ENCODE peak calls at places on chromosome 2, in six cellular contexts. X is neural progenitor cell, R is glutamatergic neuron, J is hepatocyte, W is mucosa of descending colon, I is spleen. Y is an unnamed sample.

GRCh38 chr2:669323-669722 is 7.9 kb downstream of the TMEM18 start:
- DNase-seq in X (no peak), W (no peak), I (no peak), R (no peak), J (no peak), Y (no peak)

GRCh38 chr2:239724194-239724849 is 300.8 kb downstream of the NDUFA10 start:
- DNase-seq in R (no peak), J (no peak), W (no peak), I (peak), X (no peak), Y (peak)

GRCh38 chr2:43024515-43024962 is 201.9 kb downstream of the ZFP36L2 start:
- DNase-seq in J (peak), I (peak), R (peak), X (peak), W (peak), Y (peak)

GRCh38 chr2:39608690-39609457 is 56.8 kb upstream of the TMEM178A start:
- DNase-seq in W (no peak), R (no peak), X (peak), J (no peak), I (no peak), Y (no peak)

GRCh38 chr2:6392966-6393365 is 472.7 kb downstream of the CMPK2 start:
- DNase-seq in X (no peak), J (no peak), I (no peak), R (no peak), W (no peak), Y (no peak)

GRCh38 chr2:149001496-149001895 is 37.0 kb upstream of the LYPD6B start:
- DNase-seq in W (no peak), I (no peak), R (no peak), J (no peak), X (no peak), Y (no peak)

GRCh38 chr2:192719630-192720029 is 524.9 kb upstream of the TMEFF2 start:
- DNase-seq in I (no peak), R (no peak), X (no peak), W (no peak), J (no peak), Y (no peak)

GRCh38 chr2:216016581-216016980 is 3.2 kb upstream of the MREG start:
- DNase-seq in I (no peak), W (no peak), J (no peak), R (no peak), X (no peak), Y (no peak)

GRCh38 chr2:1430491-1430890 is 17.2 kb downstream of the TPO start:
- DNase-seq in R (no peak), W (no peak), X (no peak), J (no peak), I (no peak), Y (no peak)

GRCh38 chr2:10519067-10519740 is 71.1 kb upstream of the ODC1 start:
- DNase-seq in I (no peak), X (no peak), W (no peak), R (no peak), J (no peak), Y (no peak)

GRCh38 chr2:79972661-79973060 is 331.9 kb downstream of the LRRTM1 start:
- DNase-seq in W (no peak), I (no peak), X (no peak), J (no peak), R (no peak), Y (no peak)

GRCh38 chr2:66095820-66096219 is 339.1 kb upstream of the MEIS1 start:
- DNase-seq in W (no peak), X (peak), I (no peak), R (no peak), J (no peak), Y (no peak)
- TF ChIP-seq CTCF in W (no peak), X (peak), I (no peak), R (peak), J (no peak), Y (no peak)

DNA sequence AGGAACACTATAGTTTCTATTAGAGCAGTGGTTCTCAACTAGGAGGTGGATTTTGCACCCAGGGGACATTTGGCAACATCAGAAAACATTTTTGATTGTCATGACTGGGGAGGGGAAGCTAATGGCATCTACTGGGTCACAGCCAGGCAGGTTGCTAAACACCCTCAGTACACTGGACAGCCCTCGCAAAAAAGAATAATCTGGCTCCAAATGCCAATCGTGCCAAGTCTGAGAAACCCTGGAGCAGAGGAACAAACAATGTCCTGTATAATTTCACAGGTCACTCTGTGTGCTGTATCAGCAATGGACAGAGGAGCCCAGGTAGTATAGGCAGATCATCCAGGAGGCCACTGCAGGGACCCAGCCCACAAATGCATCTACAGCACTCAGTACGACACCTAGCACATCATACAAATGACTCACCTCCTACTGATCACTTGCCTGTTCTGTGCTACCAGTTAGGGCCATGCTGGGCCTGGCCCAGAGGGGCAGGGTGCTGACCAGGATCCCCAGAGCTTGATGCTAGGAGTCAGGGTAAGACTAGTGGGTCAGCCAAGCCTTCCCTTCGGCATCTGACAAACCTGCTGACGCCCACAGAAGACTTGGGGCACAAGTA is 37.6 kb downstream of the SFXN5 start:
- DNase-seq in J (no peak), R (no peak), X (no peak), W (no peak), I (no peak), Y (no peak)
- TF ChIP-seq CTCF in J (no peak), R (no peak), X (no peak), W (no peak), I (no peak), Y (no peak)

GRCh38 chr2:70767699-70768584 is at the start of gene ADD2:
- DNase-seq in J (peak), I (peak), X (peak), W (peak), R (peak), Y (no peak)
- TF ChIP-seq CTCF in J (peak), I (no peak), X (peak), W (no peak), R (peak), Y (peak)

DNA sequence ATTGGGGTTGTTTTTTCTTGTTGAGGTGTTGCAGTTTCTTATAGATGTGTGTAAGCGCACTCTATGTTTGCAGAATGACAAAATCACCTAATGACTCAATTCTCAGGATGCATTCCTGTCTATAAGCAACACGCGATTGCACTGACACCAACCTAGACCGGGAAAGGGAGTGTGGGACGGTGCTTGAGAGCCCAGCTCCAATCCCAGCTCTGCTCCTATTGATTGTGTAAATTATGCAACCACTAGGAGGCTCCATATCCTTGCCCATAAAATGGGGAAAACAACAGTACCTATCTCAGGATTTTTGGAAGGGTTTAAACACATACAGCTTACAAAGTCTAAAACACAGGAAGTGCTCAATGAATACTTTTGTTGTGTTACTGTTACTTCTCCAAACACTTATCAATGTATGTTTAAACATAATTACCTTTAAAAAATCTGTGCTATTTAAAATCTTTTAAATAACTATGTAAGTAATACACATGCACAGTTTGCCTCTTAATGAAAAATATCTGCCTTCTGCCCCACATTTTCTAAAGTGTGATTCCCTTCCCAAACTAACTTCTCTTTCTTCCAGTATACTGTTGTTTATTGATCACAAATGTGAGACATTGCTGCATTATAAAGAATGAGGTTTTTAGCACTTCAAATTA is 132.5 kb downstream of the SPHKAP start:
- DNase-seq in I (no peak), W (no peak), R (peak), J (peak), X (peak), Y (no peak)
- TF ChIP-seq CTCF in I (no peak), W (no peak), R (peak), J (peak), X (peak), Y (peak)

DNA sequence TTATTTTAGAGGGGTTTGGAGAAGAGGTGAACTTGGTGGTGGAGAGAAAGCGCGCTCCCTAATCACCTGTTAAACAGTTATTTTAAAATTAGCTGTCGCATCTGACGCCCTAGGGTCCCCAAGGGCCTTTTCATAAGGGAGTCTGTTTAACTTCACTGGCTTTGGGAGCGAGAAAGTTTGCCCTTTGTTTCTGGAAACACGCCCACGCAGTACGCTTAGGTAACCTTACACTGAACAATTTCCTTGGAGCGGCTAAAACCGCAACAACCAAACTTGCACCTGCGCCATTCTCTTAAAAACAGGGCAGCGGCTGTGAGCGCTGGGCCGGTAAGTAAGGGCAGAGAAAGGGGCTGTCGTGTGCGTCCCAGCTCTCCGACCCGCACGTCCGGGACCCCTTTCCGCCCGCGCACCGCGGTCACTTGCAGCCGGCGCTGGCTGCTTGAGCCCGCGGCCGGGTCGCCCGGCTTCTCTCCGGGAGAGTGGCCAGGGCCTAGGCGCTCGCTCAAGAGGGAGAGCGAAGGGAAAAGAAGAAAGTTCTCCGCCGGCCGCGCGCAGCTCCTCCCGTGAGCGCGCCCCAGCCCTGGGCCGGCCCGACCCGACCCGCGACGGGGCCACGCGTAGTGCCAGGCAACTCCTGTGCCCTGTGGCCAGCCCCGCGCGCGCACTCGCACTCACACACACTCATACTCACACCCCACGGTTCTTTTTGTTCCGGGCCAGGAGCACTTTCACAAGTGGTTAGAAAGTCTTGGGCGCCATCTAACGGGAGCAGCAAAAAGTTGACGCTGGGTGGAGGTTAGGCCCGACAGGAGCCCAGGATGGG is 19.2 kb downstream of the POU3F3 start:
- DNase-seq in J (peak), W (peak), I (peak), R (peak), X (peak), Y (no peak)
- TF ChIP-seq CTCF in J (peak), W (peak), I (no peak), R (no peak), X (peak), Y (peak)

DNA sequence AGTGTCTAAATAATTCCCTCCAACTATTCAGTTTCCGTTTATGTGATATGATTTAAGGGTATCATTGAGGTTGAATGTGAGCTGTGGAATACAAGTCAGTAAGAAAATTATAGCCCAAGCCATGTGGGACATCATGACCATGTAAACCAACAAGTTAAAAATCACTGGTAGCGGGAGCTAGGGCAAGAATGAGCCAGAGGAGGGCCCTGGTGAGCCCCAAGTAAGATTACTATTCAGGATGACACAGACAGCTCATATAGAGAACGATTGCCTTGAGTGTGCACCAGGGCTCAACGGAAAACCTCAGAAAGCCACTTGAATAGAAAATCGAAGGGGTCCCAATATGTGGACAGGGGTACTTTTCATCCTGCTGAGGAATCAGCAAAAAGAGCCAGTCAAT is 87.8 kb upstream of the RBMS1 start:
- DNase-seq in X (peak), J (no peak), I (no peak), R (no peak), W (no peak), Y (no peak)
- TF ChIP-seq CTCF in X (peak), J (no peak), I (no peak), R (no peak), W (no peak), Y (peak)

GRCh38 chr2:164906947-164907346 is 48.4 kb downstream of the SLC38A11 start:
- DNase-seq in I (no peak), R (no peak), J (no peak), W (no peak), X (no peak), Y (no peak)
- TF ChIP-seq CTCF in I (no peak), R (no peak), J (no peak), W (no peak), X (no peak), Y (no peak)

DNA sequence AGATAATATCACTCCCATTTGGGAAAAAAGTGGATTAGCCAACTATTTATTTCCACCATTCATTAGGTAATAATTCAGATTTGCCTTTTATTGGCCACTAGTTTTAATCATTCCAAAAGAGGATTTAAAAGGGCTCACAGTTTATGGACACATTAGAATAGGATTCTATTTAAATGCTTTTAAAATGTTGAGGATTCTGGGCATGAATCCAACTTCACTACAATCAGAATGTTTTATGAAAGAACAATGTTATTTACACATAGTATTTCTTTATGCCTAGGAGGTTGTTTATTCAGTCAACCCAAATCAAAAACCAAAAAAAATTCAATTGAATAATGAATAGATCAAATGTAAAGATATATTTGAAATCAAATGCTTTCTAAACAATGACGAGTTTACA is 232.2 kb downstream of the GULP1 start:
- DNase-seq in W (no peak), I (no peak), R (no peak), J (no peak), X (no peak), Y (no peak)
- TF ChIP-seq CTCF in W (no peak), I (no peak), R (no peak), J (no peak), X (no peak), Y (no peak)

GRCh38 chr2:49259926-49260325 is 105.6 kb upstream of the FSHR start:
- DNase-seq in J (no peak), R (no peak), W (no peak), X (no peak), I (no peak), Y (no peak)
- TF ChIP-seq CTCF in J (no peak), R (no peak), W (no peak), X (no peak), I (no peak), Y (no peak)